ENCODE peak calls at places on chromosome 2, in five cellular contexts. One of them, this sample, is unnamed.

GRCh38 chr2:133586978-133587377 is 18.7 kb upstream of the NCKAP5 start:
- DNase-seq in NCI-H748 treated with DMSO at 0.1 percent for 48 hours: no peak
- DNase-seq in GM06990: no peak
- DNase-seq in astrocyte of the spinal cord: no peak
- DNase-seq in stimulated activated CD4-positive, alpha-beta T cell treated with anti-CD3 and anti-CD28 coated beads, Interleukin-12 subunit alpha, Interleukin-12 subunit beta, amount 100 ng/mL, for 4 hours: no peak
- DNase-seq in this sample: no peak

GRCh38 chr2:20170646-20171250 is 54.2 kb downstream of the SDC1 start:
- DNase-seq in NCI-H748 treated with DMSO at 0.1 percent for 48 hours: no peak
- DNase-seq in GM06990: no peak
- DNase-seq in astrocyte of the spinal cord: no peak
- DNase-seq in stimulated activated CD4-positive, alpha-beta T cell treated with anti-CD3 and anti-CD28 coated beads, Interleukin-12 subunit alpha, Interleukin-12 subunit beta, amount 100 ng/mL, for 4 hours: no peak
- DNase-seq in this sample: no peak

GRCh38 chr2:218282173-218282991 is 9.9 kb downstream of the TMBIM1 start:
- DNase-seq in NCI-H748 treated with DMSO at 0.1 percent for 48 hours: no peak
- DNase-seq in GM06990: no peak
- DNase-seq in astrocyte of the spinal cord: peak; percentile 27
- DNase-seq in stimulated activated CD4-positive, alpha-beta T cell treated with anti-CD3 and anti-CD28 coated beads, Interleukin-12 subunit alpha, Interleukin-12 subunit beta, amount 100 ng/mL, for 4 hours: no peak
- DNase-seq in this sample: no peak

GRCh38 chr2:223681125-223681524 is 79.0 kb upstream of the SCG2 start:
- DNase-seq in NCI-H748 treated with DMSO at 0.1 percent for 48 hours: no peak
- DNase-seq in GM06990: no peak
- DNase-seq in astrocyte of the spinal cord: no peak
- DNase-seq in stimulated activated CD4-positive, alpha-beta T cell treated with anti-CD3 and anti-CD28 coated beads, Interleukin-12 subunit alpha, Interleukin-12 subunit beta, amount 100 ng/mL, for 4 hours: no peak
- DNase-seq in this sample: no peak

GRCh38 chr2:204635478-204635877 is 90.2 kb downstream of the PARD3B start:
- DNase-seq in NCI-H748 treated with DMSO at 0.1 percent for 48 hours: no peak
- DNase-seq in GM06990: no peak
- DNase-seq in astrocyte of the spinal cord: no peak
- DNase-seq in stimulated activated CD4-positive, alpha-beta T cell treated with anti-CD3 and anti-CD28 coated beads, Interleukin-12 subunit alpha, Interleukin-12 subunit beta, amount 100 ng/mL, for 4 hours: no peak
- DNase-seq in this sample: no peak

GRCh38 chr2:207129821-207130220 is 35.9 kb downstream of the KLF7 start:
- DNase-seq in NCI-H748 treated with DMSO at 0.1 percent for 48 hours: no peak
- DNase-seq in GM06990: no peak
- DNase-seq in astrocyte of the spinal cord: no peak
- DNase-seq in stimulated activated CD4-positive, alpha-beta T cell treated with anti-CD3 and anti-CD28 coated beads, Interleukin-12 subunit alpha, Interleukin-12 subunit beta, amount 100 ng/mL, for 4 hours: no peak
- DNase-seq in this sample: no peak

GRCh38 chr2:239318091-239318725 is 82.6 kb downstream of the HDAC4 start:
- DNase-seq in NCI-H748 treated with DMSO at 0.1 percent for 48 hours: no peak
- DNase-seq in GM06990: no peak
- DNase-seq in astrocyte of the spinal cord: no peak
- DNase-seq in stimulated activated CD4-positive, alpha-beta T cell treated with anti-CD3 and anti-CD28 coated beads, Interleukin-12 subunit alpha, Interleukin-12 subunit beta, amount 100 ng/mL, for 4 hours: no peak
- DNase-seq in this sample: no peak

GRCh38 chr2:10217499-10217861 is 85.2 kb upstream of the HPCAL1 start:
- DNase-seq in NCI-H748 treated with DMSO at 0.1 percent for 48 hours: no peak
- DNase-seq in GM06990: no peak
- DNase-seq in astrocyte of the spinal cord: no peak
- DNase-seq in stimulated activated CD4-positive, alpha-beta T cell treated with anti-CD3 and anti-CD28 coated beads, Interleukin-12 subunit alpha, Interleukin-12 subunit beta, amount 100 ng/mL, for 4 hours: no peak
- DNase-seq in this sample: no peak

GRCh38 chr2:186992597-186992996 is 143.6 kb upstream of the ZSWIM2 start:
- DNase-seq in NCI-H748 treated with DMSO at 0.1 percent for 48 hours: no peak
- DNase-seq in GM06990: no peak
- DNase-seq in astrocyte of the spinal cord: no peak
- DNase-seq in stimulated activated CD4-positive, alpha-beta T cell treated with anti-CD3 and anti-CD28 coated beads, Interleukin-12 subunit alpha, Interleukin-12 subunit beta, amount 100 ng/mL, for 4 hours: no peak
- DNase-seq in this sample: no peak

GRCh38 chr2:55490554-55490953 is 29.0 kb upstream of the CFAP36 start:
- DNase-seq in NCI-H748 treated with DMSO at 0.1 percent for 48 hours: no peak
- DNase-seq in GM06990: no peak
- DNase-seq in astrocyte of the spinal cord: peak; percentile 82
- DNase-seq in stimulated activated CD4-positive, alpha-beta T cell treated with anti-CD3 and anti-CD28 coated beads, Interleukin-12 subunit alpha, Interleukin-12 subunit beta, amount 100 ng/mL, for 4 hours: no peak
- DNase-seq in this sample: no peak

GRCh38 chr2:9110346-9110884 is 96.2 kb upstream of the ASAP2 start:
- DNase-seq in NCI-H748 treated with DMSO at 0.1 percent for 48 hours: no peak
- DNase-seq in GM06990: no peak
- DNase-seq in astrocyte of the spinal cord: no peak
- DNase-seq in stimulated activated CD4-positive, alpha-beta T cell treated with anti-CD3 and anti-CD28 coated beads, Interleukin-12 subunit alpha, Interleukin-12 subunit beta, amount 100 ng/mL, for 4 hours: no peak
- DNase-seq in this sample: no peak

GRCh38 chr2:179262077-179262660 is 2.5 kb downstream of the SESTD1 start:
- DNase-seq in NCI-H748 treated with DMSO at 0.1 percent for 48 hours: no peak
- DNase-seq in GM06990: no peak
- DNase-seq in astrocyte of the spinal cord: no peak
- DNase-seq in stimulated activated CD4-positive, alpha-beta T cell treated with anti-CD3 and anti-CD28 coated beads, Interleukin-12 subunit alpha, Interleukin-12 subunit beta, amount 100 ng/mL, for 4 hours: no peak
- DNase-seq in this sample: no peak

GRCh38 chr2:175137793-175138192 is 30.2 kb downstream of the ATF2 start:
- DNase-seq in NCI-H748 treated with DMSO at 0.1 percent for 48 hours: no peak
- DNase-seq in GM06990: no peak
- DNase-seq in astrocyte of the spinal cord: no peak
- DNase-seq in stimulated activated CD4-positive, alpha-beta T cell treated with anti-CD3 and anti-CD28 coated beads, Interleukin-12 subunit alpha, Interleukin-12 subunit beta, amount 100 ng/mL, for 4 hours: no peak
- DNase-seq in this sample: no peak